ENCODE peak calls at places on chromosomes 3 and 15, in five cellular contexts. L is CD8-positive, alpha-beta T cell; F is pancreas; U is SK-N-SH; D is fibroblast of lung. P is an unnamed sample.

GRCh38 chr3:184732133-184732532 is 20.3 kb upstream of the MAGEF1 start:
- DNase-seq in U (no peak), D (no peak), L (no peak), F (no peak), P (no peak)

GRCh38 chr3:134876836-134877235 is 81.8 kb downstream of the EPHB1 start:
- DNase-seq in U (no peak), D (no peak), L (no peak), F (no peak), P (no peak)

GRCh38 chr15:57866149-57866736 is 159.7 kb downstream of the POLR2M start:
- DNase-seq in F (peak), L (peak), U (peak), D (peak), P (no peak)

GRCh38 chr3:195114786-195115597 is 156.0 kb downstream of the XXYLT1 start:
- DNase-seq in L (no peak), D (no peak), F (no peak), U (no peak), P (no peak)

GRCh38 chr15:73021139-73021621 is 31.1 kb upstream of the NEO1 start:
- DNase-seq in D (peak), L (no peak), U (no peak), F (no peak), P (no peak)

GRCh38 chr3:42660898-42661297 is 7.4 kb downstream of the ZBTB47 start:
- DNase-seq in L (no peak), D (no peak), U (no peak), F (no peak), P (no peak)

GRCh38 chr15:90642464-90643300 is 74.5 kb upstream of the BLM start:
- DNase-seq in D (no peak), F (no peak), U (no peak), L (no peak), P (no peak)

GRCh38 chr15:58932791-58933310 is 628 bp downstream of the SLTM start:
- DNase-seq in U (peak), L (no peak), D (peak), F (no peak), P (no peak)

GRCh38 chr15:99421758-99422157 is 144.0 kb upstream of the MEF2A start:
- DNase-seq in U (no peak), F (no peak), L (no peak), D (no peak), P (no peak)

GRCh38 chr3:122097141-122097540 is 42.0 kb downstream of the CD86 start:
- DNase-seq in L (no peak), U (no peak), F (no peak), D (no peak), P (no peak)

GRCh38 chr3:30356901-30357753 is 249.3 kb upstream of the TGFBR2 start:
- DNase-seq in D (peak), L (no peak), U (no peak), F (no peak), P (no peak)

GRCh38 chr3:109161487-109162108 is 25.1 kb downstream of the C3orf85 start:
- DNase-seq in F (no peak), U (no peak), D (no peak), L (no peak), P (no peak)

GRCh38 chr3:44870375-44871061 is 3.9 kb upstream of the TGM4 start:
- DNase-seq in F (peak), L (no peak), U (no peak), D (no peak), P (no peak)

GRCh38 chr3:73674280-73674679 is 49.5 kb upstream of the PDZRN3 start:
- DNase-seq in L (no peak), F (no peak), U (no peak), D (peak), P (no peak)

GRCh38 chr15:65421360-65422215 is 1.2 kb downstream of the IGDCC4 start:
- DNase-seq in L (no peak), F (peak), D (peak), U (peak), P (no peak)

GRCh38 chr15:34085746-34086145 is 15.9 kb downstream of the EMC7 start:
- DNase-seq in F (no peak), U (no peak), D (peak), L (no peak), P (no peak)

GRCh38 chr15:56813995-56814394 is 80.7 kb upstream of the ZNF280D start:
- DNase-seq in L (no peak), F (no peak), D (no peak), U (no peak), P (no peak)

GRCh38 chr15:29952245-29952644 is 130.0 kb upstream of the TJP1 start:
- DNase-seq in U (peak), D (no peak), L (no peak), F (no peak), P (no peak)

GRCh38 chr15:67823371-67824156 is 1.7 kb upstream of the SKOR1 start:
- DNase-seq in U (peak), L (no peak), F (no peak), D (no peak), P (no peak)

GRCh38 chr15:60656041-60656440 is 177.1 kb upstream of the ICE2 start:
- DNase-seq in L (no peak), U (no peak), D (no peak), F (no peak), P (no peak)

GRCh38 chr15:65310431-65311137 is 6.1 kb downstream of the RNU5B-1 start:
- DNase-seq in F (no peak), D (no peak), L (no peak), U (no peak), P (no peak)

GRCh38 chr3:9340450-9341009 is 22.3 kb upstream of the THUMPD3 start:
- DNase-seq in L (no peak), U (no peak), D (peak), F (no peak), P (no peak)

GRCh38 chr15:83109532-83109931 is 2.1 kb downstream of the TM6SF1 start:
- DNase-seq in U (no peak), D (no peak), L (no peak), F (no peak), P (no peak)

GRCh38 chr15:83108266-83109219 is 1.1 kb downstream of the TM6SF1 start:
- DNase-seq in L (peak), F (no peak), U (peak), D (no peak), P (no peak)

GRCh38 chr15:83106994-83107840 is at the start of gene TM6SF1:
- DNase-seq in U (peak), L (peak), F (no peak), D (no peak), P (no peak)

GRCh38 chr15:83105450-83105849 is 2.0 kb upstream of the TM6SF1 start:
- DNase-seq in U (no peak), D (no peak), F (no peak), L (no peak), P (no peak)

GRCh38 chr15:83107841-83108181 is 366 bp downstream of the TM6SF1 start:
- DNase-seq in U (no peak), F (no peak), L (no peak), D (no peak), P (no peak)
- H3K4me3 ChIP-seq in U (peak), F (peak), L (peak), D (peak), P (peak)

GRCh38 chr3:31406901-31407300 is 125.8 kb upstream of the STT3B start:
- DNase-seq in L (no peak), F (no peak), U (no peak), D (no peak), P (no peak)

GRCh38 chr3:31404871-31405270 is 127.9 kb upstream of the STT3B start:
- DNase-seq in L (no peak), F (no peak), U (no peak), D (no peak), P (no peak)

GRCh38 chr3:31403197-31403596 is 129.5 kb upstream of the STT3B start:
- DNase-seq in F (no peak), D (no peak), U (peak), L (no peak), P (no peak)

GRCh38 chr3:31407665-31408064 is 125.1 kb upstream of the STT3B start:
- DNase-seq in L (no peak), U (no peak), D (peak), F (no peak), P (no peak)

GRCh38 chr3:31405515-31405914 is 127.2 kb upstream of the STT3B start:
- DNase-seq in U (no peak), L (no peak), F (no peak), D (peak), P (no peak)
- TF ChIP-seq CTCF in U (no peak), L (no peak), F (no peak), D (no peak), P (no peak)

DNA sequence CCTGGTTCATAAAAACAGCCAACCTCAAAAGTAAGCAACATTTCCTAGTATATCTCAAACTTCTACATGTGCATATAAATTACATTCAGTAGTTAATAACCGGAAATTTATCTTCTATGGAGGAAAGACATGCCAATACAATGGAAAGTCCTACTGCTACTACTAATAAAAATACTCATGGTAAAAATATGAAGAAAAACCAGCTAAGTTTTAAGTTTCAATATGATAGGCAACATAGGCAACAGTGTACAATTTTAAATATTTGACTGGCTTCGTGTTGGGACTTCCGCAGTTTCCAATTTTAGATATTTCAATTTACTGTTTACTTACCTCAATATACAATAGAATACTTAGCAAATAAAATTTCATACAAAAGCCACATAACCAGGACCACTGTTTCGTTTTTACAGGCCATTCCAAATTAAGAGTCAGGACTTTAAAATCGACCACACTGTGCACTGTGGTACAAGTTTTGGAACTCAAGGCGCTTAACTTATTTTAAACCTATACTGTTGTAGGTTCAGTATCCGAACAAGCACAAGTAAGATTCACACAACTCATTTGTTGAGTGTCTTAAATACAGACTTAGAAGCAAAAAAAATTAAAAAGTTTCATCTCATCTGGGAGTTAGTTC is 2.9 kb downstream of the NAA50 start:
- DNase-seq in D (no peak), U (no peak), L (no peak), F (no peak), P (no peak)
- H3K4me3 ChIP-seq in D (peak), U (peak), L (no peak), F (no peak), P (no peak)

GRCh38 chr3:127326341-127326740 is 38.5 kb upstream of the PRR20G start:
- DNase-seq in F (no peak), L (no peak), D (no peak), U (no peak), P (no peak)
- TF ChIP-seq CTCF in F (no peak), L (no peak), D (no peak), U (no peak), P (no peak)

DNA sequence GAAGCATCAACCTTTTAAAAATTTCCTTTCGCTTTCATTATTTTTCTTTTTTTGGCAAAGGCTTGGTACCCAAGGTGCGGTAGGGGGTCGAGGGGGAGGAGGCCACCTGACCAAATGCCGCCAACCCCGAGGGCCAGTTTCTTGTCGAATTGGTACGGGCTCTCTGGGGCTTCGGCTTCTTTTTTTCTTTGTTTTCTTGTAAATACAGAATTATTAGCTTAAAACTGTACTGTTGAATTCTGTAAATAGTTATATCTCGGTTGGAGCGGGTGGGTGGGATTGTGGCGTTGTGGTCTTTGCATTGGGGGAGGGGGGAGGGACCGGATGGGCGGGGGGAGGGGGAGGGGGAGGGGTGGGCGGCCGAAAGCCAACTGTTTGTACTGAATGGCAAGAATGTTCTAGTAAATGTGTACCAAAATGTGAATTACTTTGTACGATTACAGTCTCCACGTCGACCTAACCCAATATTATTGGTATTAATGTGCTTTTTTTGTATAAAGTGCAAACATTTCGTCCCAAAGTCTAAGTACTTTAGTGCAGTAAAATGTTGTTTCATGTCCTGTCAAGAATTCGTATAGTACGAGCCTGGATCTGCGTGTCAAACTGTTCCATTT is 4.7 kb downstream of the ZIC1 start:
- DNase-seq in L (no peak), F (no peak), U (no peak), D (no peak), P (no peak)
- H3K4me3 ChIP-seq in L (peak), F (no peak), U (no peak), D (peak), P (no peak)

GRCh38 chr3:14392803-14393319 is 9.5 kb upstream of the SLC6A6 start:
- DNase-seq in U (no peak), F (no peak), D (no peak), L (no peak), P (no peak)

GRCh38 chr3:14389133-14390115 is 13.0 kb upstream of the SLC6A6 start:
- DNase-seq in F (no peak), L (no peak), D (no peak), U (no peak), P (no peak)

GRCh38 chr3:14393440-14394111 is 8.8 kb upstream of the SLC6A6 start:
- DNase-seq in F (no peak), D (peak), L (no peak), U (no peak), P (peak)

GRCh38 chr3:14391033-14391432 is 11.4 kb upstream of the SLC6A6 start:
- DNase-seq in F (no peak), U (no peak), L (no peak), D (peak), P (peak)

DNA sequence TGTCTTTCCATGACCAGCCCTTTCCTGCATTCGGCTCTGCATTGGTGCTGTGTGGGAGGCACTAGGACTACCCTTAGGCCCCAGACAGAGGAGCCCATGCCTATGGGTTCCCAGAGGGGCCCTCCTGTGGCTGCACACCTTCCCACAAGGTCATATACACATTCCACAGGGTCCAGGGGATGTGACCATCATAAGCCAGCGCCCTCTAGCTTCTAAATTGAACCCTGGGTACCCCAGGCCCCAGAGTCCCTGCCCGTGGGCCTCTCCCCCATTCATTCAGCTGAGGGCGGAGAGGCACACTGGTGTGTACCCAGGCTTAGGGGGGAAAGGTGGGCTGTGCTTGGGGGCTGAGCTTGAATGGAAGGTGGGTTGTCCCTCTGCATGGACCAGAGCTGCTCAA is 10.2 kb upstream of the SLC6A6 start:
- DNase-seq in F (no peak), U (no peak), D (no peak), L (no peak), P (no peak)
- TF ChIP-seq CTCF in F (no peak), U (peak), D (no peak), L (no peak), P (no peak)

GRCh38 chr15:39845582-39845981 is 62.9 kb upstream of the FSIP1 start:
- DNase-seq in U (no peak), D (no peak), F (no peak), L (no peak), P (no peak)
- H3K4me3 ChIP-seq in U (no peak), D (no peak), F (no peak), L (no peak), P (no peak)

GRCh38 chr15:23823508-23823907 is 136.4 kb upstream of the NDN start:
- DNase-seq in D (no peak), F (no peak), L (no peak), U (no peak), P (no peak)
- TF ChIP-seq CTCF in D (no peak), F (no peak), L (no peak), U (peak), P (no peak)

GRCh38 chr3:49501842-49502241 is 31.8 kb downstream of the DAG1 start:
- DNase-seq in F (no peak), L (no peak), U (no peak), D (no peak), P (no peak)

GRCh38 chr3:49501258-49501609 is 31.2 kb downstream of the DAG1 start:
- DNase-seq in U (no peak), D (no peak), F (no peak), L (no peak), P (no peak)

GRCh38 chr3:49498239-49498638 is 28.2 kb downstream of the DAG1 start:
- DNase-seq in L (no peak), D (no peak), U (no peak), F (no peak), P (no peak)

GRCh38 chr3:49498655-49499054 is 28.6 kb downstream of the DAG1 start:
- DNase-seq in D (no peak), U (no peak), L (no peak), F (no peak), P (no peak)

GRCh38 chr3:49500408-49501257 is 30.6 kb downstream of the DAG1 start:
- DNase-seq in D (peak), L (no peak), F (no peak), U (no peak), P (peak)
- H3K4me3 ChIP-seq in D (no peak), L (no peak), F (no peak), U (peak), P (no peak)

DNA sequence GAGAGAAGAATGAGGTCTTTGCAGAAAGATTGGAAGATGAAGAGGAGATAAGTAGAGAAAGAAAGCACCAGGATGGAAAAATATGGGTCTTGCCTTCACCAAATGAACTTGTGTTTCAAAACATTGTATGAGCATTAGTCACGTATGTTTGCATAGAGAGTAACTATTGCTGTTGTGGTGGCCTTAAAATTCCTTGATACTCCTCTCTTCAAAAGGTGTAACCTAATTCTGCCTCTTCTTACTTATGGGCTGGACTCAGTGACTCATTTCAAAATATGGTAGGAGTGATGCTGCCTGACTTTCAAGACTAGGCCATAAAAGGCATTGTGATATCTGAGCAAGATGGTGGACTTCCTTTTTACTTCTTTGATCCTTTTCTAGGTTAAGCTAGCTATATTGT is 228.7 kb upstream of the ZNF385D start:
- DNase-seq in F (no peak), D (peak), U (no peak), L (no peak), P (peak)
- TF ChIP-seq CTCF in F (no peak), D (no peak), U (no peak), L (no peak), P (no peak)